ENCODE peak calls at places on chromosomes 7 and 10, in nine cellular contexts. D, K, W, A, L, X, O, P and C are unnamed samples.

GRCh38 chr7:44213872-44214595 is 13.3 kb downstream of the YKT6 start:
- DNase-seq in D (no peak), K (peak), W (peak), A (no peak), L (no peak), X (no peak), O (peak), P (peak), C (peak)

GRCh38 chr7:148918058-148918596 is 34.0 kb upstream of the EZH2 start:
- DNase-seq in D (no peak), K (no peak), W (no peak), A (no peak), L (no peak), X (no peak), O (peak), P (no peak), C (no peak)

GRCh38 chr7:80918406-80918805 is 445 bp downstream of the SEMA3C start:
- DNase-seq in D (no peak), K (peak), W (no peak), A (no peak), L (no peak), X (no peak), O (peak), P (no peak), C (peak)

GRCh38 chr10:111956841-111957240 is 226.7 kb downstream of the GPAM start:
- DNase-seq in D (no peak), K (no peak), W (no peak), A (no peak), L (no peak), X (no peak), O (no peak), P (no peak), C (no peak)

GRCh38 chr10:26488344-26488743 is 50.2 kb downstream of the APBB1IP start:
- DNase-seq in D (no peak), K (no peak), W (no peak), A (no peak), L (no peak), X (no peak), O (no peak), P (no peak), C (no peak)

GRCh38 chr7:107854989-107855388 is 36.0 kb upstream of the DLD start:
- DNase-seq in D (no peak), K (no peak), W (no peak), A (no peak), L (no peak), X (no peak), O (no peak), P (no peak), C (no peak)

GRCh38 chr7:41975854-41976253 is 261.2 kb downstream of the GLI3 start:
- DNase-seq in D (no peak), K (no peak), W (no peak), A (no peak), L (no peak), X (no peak), O (no peak), P (no peak), C (no peak)

GRCh38 chr7:55185321-55185802 is 166.5 kb downstream of the EGFR start:
- DNase-seq in D (no peak), K (no peak), W (no peak), A (no peak), L (no peak), X (no peak), O (no peak), P (no peak), C (peak)

GRCh38 chr10:42488416-42488815 is 150.0 kb downstream of the ZNF33B start:
- DNase-seq in D (no peak), K (no peak), W (peak), A (no peak), L (no peak), X (no peak), O (no peak), P (no peak), C (no peak)

GRCh38 chr10:100654835-100655759 is 90.3 kb upstream of the PAX2 start:
- DNase-seq in D (no peak), K (no peak), W (no peak), A (no peak), L (no peak), X (no peak), O (peak), P (peak), C (no peak)

GRCh38 chr10:14074062-14074884 is 256.5 kb downstream of the FRMD4A start:
- DNase-seq in D (peak), K (peak), W (peak), A (peak), L (no peak), X (no peak), O (no peak), P (peak), C (no peak)

GRCh38 chr10:71211053-71211452 is 1.3 kb upstream of the UNC5B start:
- DNase-seq in D (peak), K (no peak), W (no peak), A (no peak), L (no peak), X (no peak), O (no peak), P (no peak), C (no peak)

GRCh38 chr7:138001529-138002095 is at the start of gene CREB3L2:
- DNase-seq in D (peak), K (no peak), W (peak), A (peak), L (peak), X (peak), O (peak), P (peak), C (peak)

GRCh38 chr10:32253300-32253699 is 93.7 kb downstream of the EPC1 start:
- DNase-seq in D (peak), K (no peak), W (no peak), A (no peak), L (no peak), X (no peak), O (no peak), P (peak), C (no peak)

GRCh38 chr7:115822380-115822779 is 208.2 kb downstream of the TFEC start:
- DNase-seq in D (no peak), K (no peak), W (no peak), A (no peak), L (no peak), X (no peak), O (no peak), P (no peak), C (no peak)

GRCh38 chr10:49649294-49649693 is 30.2 kb upstream of the C10orf53 start:
- DNase-seq in D (peak), K (no peak), W (no peak), A (no peak), L (no peak), X (peak), O (peak), P (no peak), C (peak)

GRCh38 chr7:10939237-10939910 is 34.3 kb upstream of the PHF14 start:
- DNase-seq in D (no peak), K (no peak), W (no peak), A (no peak), L (no peak), X (no peak), O (no peak), P (peak), C (no peak)